ENCODE peak calls at places on chromosomes 7 and 10, in nine cellular contexts. Z is stimulated activated CD4-positive, alpha-beta T cell treated with anti-CD3 and anti-CD28 coated beads, TNF-alpha, amount 100 ng/mL, for 1 hour; F is PC-3; T is nucleus accumbens; X is activated CD4-positive, CD25-positive, alpha-beta regulatory T cell treated with anti-CD3 and anti-CD28 coated beads, Interleukin-2, amount 50 U/mL, for 16 hours; Q is activated naive CD4-positive, alpha-beta T cell; C is HTR-8/SVneo; B is neuronal stem cell; K is islet precursor cell. N is an unnamed sample.

GRCh38 chr7:1547777-1548437 is 8.1 kb downstream of the TMEM184A start:
- DNase-seq in C (no peak), K (no peak), F (no peak), T (no peak), Q (no peak), Z (no peak), X (no peak), B (no peak), N (no peak)

GRCh38 chr7:101235050-101235449 is 2.6 kb downstream of the CLDN15 start:
- DNase-seq in F (no peak), B (no peak), Z (no peak), K (no peak), Q (no peak), C (no peak), T (no peak), X (no peak), N (no peak)

GRCh38 chr7:92279429-92280031 is 33.8 kb downstream of the ANKIB1 start:
- DNase-seq in C (no peak), K (no peak), F (no peak), Q (no peak), T (no peak), X (no peak), B (peak), Z (no peak), N (no peak)

GRCh38 chr10:102917314-102917961 is 656 bp upstream of the CNNM2 start:
- DNase-seq in Q (peak), B (peak), F (peak), Z (peak), C (peak), X (peak), T (peak), K (peak), N (peak)

GRCh38 chr7:39958038-39958437 is 8.0 kb downstream of the CDK13 start:
- DNase-seq in Q (no peak), F (no peak), X (no peak), Z (no peak), B (no peak), T (no peak), K (no peak), C (no peak), N (no peak)

GRCh38 chr10:42932116-42932515 is 144.8 kb upstream of the RET start:
- DNase-seq in Q (no peak), C (no peak), B (no peak), X (no peak), K (no peak), Z (no peak), F (no peak), T (no peak), N (no peak)

GRCh38 chr10:11724938-11725776 is 17.0 kb upstream of the ECHDC3 start:
- DNase-seq in B (peak), C (peak), X (no peak), Q (no peak), F (peak), T (no peak), Z (no peak), K (no peak), N (no peak)

GRCh38 chr7:131723926-131724325 is 167.5 kb upstream of the PODXL start:
- DNase-seq in F (no peak), K (peak), T (no peak), C (no peak), Q (no peak), Z (no peak), B (no peak), X (no peak), N (no peak)

GRCh38 chr10:70579234-70580002 is 23.1 kb downstream of the PRF1 start:
- DNase-seq in B (no peak), K (no peak), Q (no peak), F (peak), Z (no peak), X (no peak), T (no peak), C (no peak), N (no peak)

GRCh38 chr7:151631149-151631967 is 111.7 kb upstream of the RHEB start:
- DNase-seq in X (no peak), C (no peak), T (no peak), Q (peak), Z (no peak), B (peak), K (no peak), F (peak), N (no peak)

GRCh38 chr7:1907751-1908365 is 237.8 kb downstream of the ELFN1 start:
- DNase-seq in Z (no peak), C (no peak), X (no peak), F (no peak), T (no peak), B (no peak), K (no peak), Q (no peak), N (no peak)

GRCh38 chr10:125605167-125605566 is 77.8 kb downstream of the TEX36 start:
- DNase-seq in T (no peak), F (no peak), K (no peak), Q (no peak), B (no peak), X (no peak), C (no peak), Z (no peak), N (no peak)

GRCh38 chr7:47600199-47601118 is 18.5 kb upstream of the TNS3 start:
- DNase-seq in Z (no peak), Q (no peak), K (no peak), T (no peak), C (no peak), B (no peak), X (no peak), F (peak), N (no peak)

GRCh38 chr7:5793361-5794072 is 12.1 kb upstream of the RNF216 start:
- DNase-seq in F (no peak), T (no peak), C (no peak), Q (no peak), B (no peak), X (no peak), Z (no peak), K (no peak), N (no peak)

GRCh38 chr10:63614371-63614891 is 93.2 kb downstream of the REEP3 start:
- DNase-seq in F (no peak), C (no peak), T (peak), X (no peak), Q (no peak), K (no peak), Z (no peak), B (no peak), N (no peak)

GRCh38 chr10:52673468-52673867 is 99.1 kb downstream of the MBL2 start:
- DNase-seq in F (no peak), X (no peak), Z (no peak), B (no peak), T (no peak), K (no peak), Q (no peak), C (no peak), N (no peak)

GRCh38 chr10:50653142-50653541 is 29.4 kb upstream of the SGMS1 start:
- DNase-seq in Q (no peak), F (peak), X (no peak), K (no peak), Z (no peak), T (no peak), B (no peak), C (no peak), N (no peak)

GRCh38 chr7:26143298-26144044 is 8.5 kb upstream of the NFE2L3 start:
- DNase-seq in X (no peak), T (no peak), Z (no peak), K (no peak), B (no peak), F (peak), Q (no peak), C (no peak), N (no peak)

GRCh38 chr7:116713918-116714317 is 41.9 kb downstream of the MET start:
- DNase-seq in Q (no peak), B (no peak), T (no peak), K (no peak), Z (no peak), C (no peak), F (peak), X (no peak), N (no peak)

GRCh38 chr7:51121945-51122425 is 194.6 kb downstream of the COBL start:
- DNase-seq in C (no peak), B (peak), Q (no peak), Z (no peak), T (no peak), K (no peak), F (no peak), X (no peak), N (no peak)

GRCh38 chr10:22475857-22476600 is 130.7 kb downstream of the SPAG6 start:
- DNase-seq in F (no peak), X (no peak), C (no peak), B (peak), Q (no peak), T (peak), K (no peak), Z (no peak), N (no peak)

GRCh38 chr10:119761106-119761505 is 35.3 kb downstream of the INPP5F start:
- DNase-seq in Q (no peak), X (no peak), B (no peak), Z (no peak), K (no peak), C (no peak), T (no peak), F (peak), N (no peak)